ENCODE peak calls at places on chromosomes 11 and 22, in ten cellular contexts. A is IMR-90; R is heart left ventricle; F is CD8-positive, alpha-beta memory T cell; U is iPS DF 6.9; B is transverse colon; M is AG04450; V is neuronal stem cell; Z is breast epithelium; K is heart right ventricle. T is an unnamed sample.
A peak's percentile ranks its signal among the peaks of the same experiment; 100 is the strongest.

GRCh38 chr11:134034496-134035381 is 34.1 kb upstream of the JAM3 start:
- DNase-seq in Z (peak; percentile 67), K (no peak), M (no peak), R (no peak), V (no peak), F (peak; percentile 38), U (no peak), A (no peak), B (no peak), T (no peak)

GRCh38 chr11:6745465-6746015 is 26.2 kb downstream of the OR2AG2 start:
- DNase-seq in R (no peak), B (no peak), Z (no peak), K (no peak), F (no peak), A (no peak), V (no peak), U (no peak), M (no peak), T (no peak)

GRCh38 chr11:10443721-10444120 is 11.3 kb upstream of the AMPD3 start:
- DNase-seq in A (no peak), V (no peak), R (no peak), K (no peak), F (no peak), M (no peak), U (no peak), B (no peak), Z (no peak), T (no peak)

GRCh38 chr11:27040302-27041115 is at the start of gene BBOX1:
- DNase-seq in Z (no peak), V (no peak), F (no peak), R (no peak), A (no peak), M (no peak), U (no peak), B (no peak), K (no peak), T (no peak)

GRCh38 chr11:106286881-106287504 is 209.5 kb downstream of the AASDHPPT start:
- DNase-seq in R (no peak), A (no peak), B (no peak), K (no peak), F (no peak), V (no peak), M (no peak), Z (no peak), U (no peak), T (no peak)

GRCh38 chr22:47943729-47944700 is 1181.6 kb downstream of the TBC1D22A start:
- DNase-seq in Z (no peak), K (no peak), R (no peak), A (no peak), B (no peak), V (no peak), U (no peak), M (no peak), F (no peak), T (no peak)

GRCh38 chr11:127191689-127192088 is 191.1 kb upstream of the KIRREL3 start:
- DNase-seq in B (no peak), K (no peak), F (no peak), A (no peak), U (no peak), M (no peak), Z (no peak), R (no peak), V (no peak), T (no peak)

GRCh38 chr11:73308963-73309960 is 1.2 kb downstream of the ARHGEF17 start:
- DNase-seq in Z (peak; percentile 94), A (peak; percentile 96), M (peak; percentile 90), U (no peak), F (no peak), K (peak; percentile 91), R (peak; percentile 93), B (peak; percentile 84), V (peak; percentile 78), T (peak; percentile 92)

GRCh38 chr22:37254206-37254866 is 10.3 kb upstream of the RAC2 start:
- DNase-seq in F (no peak), K (no peak), R (no peak), B (no peak), M (peak; percentile 29), A (peak; percentile 79), Z (no peak), U (no peak), V (no peak), T (no peak)

GRCh38 chr11:57751676-57752253 is at the start of gene BTBD18:
- DNase-seq in K (no peak), A (peak; percentile 58), B (peak; percentile 48), Z (no peak), F (no peak), M (no peak), U (no peak), R (peak; percentile 36), V (no peak), T (no peak)

GRCh38 chr11:27618591-27618990 is 81.7 kb downstream of the BDNF start:
- DNase-seq in U (no peak), V (no peak), R (no peak), Z (no peak), B (no peak), K (no peak), A (no peak), F (no peak), M (no peak), T (no peak)

GRCh38 chr11:130052556-130052955 is 17.1 kb upstream of the APLP2 start:
- DNase-seq in A (no peak), U (no peak), M (no peak), K (no peak), F (no peak), R (no peak), V (no peak), Z (no peak), B (no peak), T (no peak)

GRCh38 chr11:96294289-96294688 is 48.7 kb downstream of the MAML2 start:
- DNase-seq in B (no peak), U (no peak), A (no peak), K (no peak), V (no peak), Z (no peak), F (no peak), M (no peak), R (no peak), T (no peak)

GRCh38 chr11:96293109-96293508 is 49.9 kb downstream of the MAML2 start:
- DNase-seq in K (no peak), A (no peak), B (no peak), M (no peak), F (no peak), V (no peak), R (no peak), Z (no peak), U (no peak), T (no peak)

GRCh38 chr11:96292291-96293010 is 50.5 kb downstream of the MAML2 start:
- DNase-seq in A (no peak), B (no peak), U (no peak), K (no peak), M (no peak), V (no peak), R (no peak), Z (no peak), F (no peak), T (no peak)

GRCh38 chr11:96290631-96291030 is 52.4 kb downstream of the MAML2 start:
- DNase-seq in K (no peak), B (no peak), Z (no peak), A (no peak), R (no peak), V (no peak), U (no peak), F (no peak), M (no peak), T (no peak)

DNA sequence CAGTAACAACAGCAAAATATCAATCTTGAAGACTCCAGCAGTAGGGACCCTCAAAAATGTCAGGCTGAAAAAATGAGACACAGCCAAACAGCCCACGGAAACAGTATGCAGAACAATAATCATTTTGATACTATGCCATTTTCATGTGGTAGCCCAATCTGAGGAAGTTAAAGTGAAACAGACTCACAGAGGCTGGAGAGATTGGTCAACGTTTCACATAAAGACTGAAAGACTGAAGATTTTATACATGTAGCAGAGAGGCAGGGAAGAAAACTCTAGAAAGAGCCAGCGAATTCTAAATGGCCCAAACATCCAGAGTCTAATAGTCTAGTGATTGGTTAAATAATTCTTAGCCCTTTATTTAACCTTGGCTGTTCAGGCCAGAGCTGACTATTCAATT is 49.4 kb downstream of the MAML2 start:
- DNase-seq in K (no peak), B (no peak), U (no peak), A (no peak), M (no peak), R (no peak), V (no peak), Z (no peak), F (no peak), T (no peak)
- H3K4me3 ChIP-seq in K (no peak overlapping the region), B (peak overlapping the region; percentile 10), U (no peak overlapping the region), A (no peak overlapping the region), M (no peak overlapping the region), R (peak overlapping the region; percentile 4), V (no peak overlapping the region), Z (peak overlapping the region; percentile 29), F (no peak overlapping the region), T (peak overlapping the region; percentile 38)

DNA sequence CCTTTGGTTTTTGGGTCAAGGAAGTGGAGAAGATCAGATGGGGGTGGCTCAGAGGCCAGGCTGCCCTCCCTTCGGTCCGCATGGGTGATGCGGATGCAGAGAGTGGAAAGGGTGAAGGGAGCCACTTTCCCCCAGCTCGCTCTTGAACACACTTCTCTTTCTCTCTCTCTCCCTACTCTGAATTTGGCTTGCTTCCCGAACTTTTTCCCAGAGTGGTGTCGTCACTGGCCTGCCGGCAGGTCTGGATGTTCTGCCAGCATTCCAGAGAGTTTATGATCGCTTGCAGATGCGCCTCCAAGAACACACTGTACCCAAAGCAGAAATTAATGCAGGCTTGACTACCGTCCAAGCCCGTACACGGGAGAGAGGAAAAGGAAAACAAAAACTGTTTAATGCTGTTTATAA is 103.2 kb downstream of the ZBTB16 start:
- DNase-seq in R (peak; percentile 91), U (no peak), V (no peak), K (peak; percentile 77), F (no peak), A (peak; percentile 94), Z (peak; percentile 93), B (peak; percentile 92), M (peak; percentile 88), T (peak; percentile 86)
- H3K9me3 ChIP-seq in R (no peaks in the 10 kb centered on the region), U (no peaks in the 10 kb centered on the region), V (no peaks in the 10 kb centered on the region), K (no peaks in the 10 kb centered on the region), F (no peaks in the 10 kb centered on the region), A (no peaks in the 10 kb centered on the region), Z (no peaks in the 10 kb centered on the region), B (no peaks in the 10 kb centered on the region), M (no peaks in the 10 kb centered on the region), T (no peaks in the 10 kb centered on the region)

GRCh38 chr22:29997516-29997915 is 82.7 kb upstream of the HORMAD2 start:
- DNase-seq in M (no peak), V (no peak), K (no peak), Z (no peak), B (no peak), F (no peak), A (no peak), U (no peak), R (no peak), T (no peak)
- H3K27ac ChIP-seq in M (no peak overlapping the region), V (no peak overlapping the region), K (no peak overlapping the region), Z (no peak overlapping the region), B (no peak overlapping the region), F (no peak overlapping the region), A (no peak overlapping the region), U (no peak overlapping the region), R (no peak overlapping the region), T (no peak overlapping the region)

DNA sequence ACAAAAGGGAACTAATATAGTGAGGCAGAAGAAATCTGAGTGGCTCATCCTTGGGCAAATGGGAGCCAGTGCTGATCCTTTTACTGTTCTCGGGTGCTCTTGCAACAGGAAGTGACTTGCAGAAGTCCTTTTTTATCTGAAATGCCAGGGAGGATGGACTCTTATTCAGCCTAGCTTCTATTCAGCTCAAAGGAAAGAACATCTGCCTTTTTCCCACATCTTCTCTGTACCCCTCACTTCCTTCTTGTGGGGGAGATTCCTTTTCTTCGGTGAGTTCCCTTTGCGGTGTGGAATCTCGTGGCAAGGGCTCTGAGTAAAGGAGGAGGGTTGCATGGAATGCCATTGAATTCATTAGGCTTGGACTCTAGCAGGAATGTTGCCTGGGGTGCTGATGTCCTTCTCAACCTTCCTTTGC is 76.2 kb downstream of the ZBTB16 start:
- DNase-seq in M (no peak), Z (no peak), B (no peak), K (no peak), A (no peak), U (no peak), R (no peak), F (no peak), V (no peak), T (no peak)
- H3K4me3 ChIP-seq in M (no peak overlapping the region), Z (peak overlapping the region; percentile 4), B (no peak overlapping the region), K (no peak overlapping the region), A (no peak overlapping the region), U (no peak overlapping the region), R (no peak overlapping the region), F (no peak overlapping the region), V (no peak overlapping the region), T (no peak overlapping the region)